ENCODE peak calls at places on chromosome 20, in ten cellular contexts. X is H9, B is pancreas, F is kidney epithelial cell, Q is fibroblast of lung, I is heart right ventricle, S is brain microvascular endothelial cell, O is colonic mucosa, G is endodermal cell, R is ascending aorta. D is an unnamed sample.
A peak's percentile ranks its signal among the peaks of the same experiment; 100 is the strongest.

GRCh38 chr20:51259455-51259854 is 236.5 kb upstream of the KCNG1 start:
- DNase-seq in X (no peak), B (no peak), F (no peak), Q (no peak), I (no peak), S (no peak), O (no peak), G (no peak), R (no peak), D (no peak)

GRCh38 chr20:54608039-54608745 is 132.8 kb downstream of the DOK5 start:
- DNase-seq in X (no peak), B (no peak), F (no peak), Q (no peak), I (no peak), S (no peak), O (no peak), G (no peak), R (no peak), D (no peak)

GRCh38 chr20:57106030-57106682 is 160.3 kb downstream of the BMP7 start:
- DNase-seq in X (no peak), B (no peak), F (no peak), Q (no peak), I (no peak), S (no peak), O (no peak), G (no peak), R (no peak), D (no peak)

GRCh38 chr20:14634666-14635065 is 297.3 kb upstream of the FLRT3 start:
- DNase-seq in X (no peak), B (no peak), F (no peak), Q (no peak), I (no peak), S (no peak), O (no peak), G (no peak), R (no peak), D (no peak)

GRCh38 chr20:45921618-45922189 is 9.7 kb upstream of the PLTP start:
- DNase-seq in X (no peak), B (no peak), F (no peak), Q (no peak), I (no peak), S (no peak), O (no peak), G (no peak), R (no peak), D (no peak)

GRCh38 chr20:38195041-38195504 is 30.0 kb upstream of the TGM2 start:
- DNase-seq in X (no peak), B (no peak), F (no peak), Q (no peak), I (no peak), S (no peak), O (no peak), G (peak; percentile 29), R (peak; percentile 37), D (no peak)

GRCh38 chr20:46388945-46389344 is 17.5 kb downstream of the ELMO2 start:
- DNase-seq in X (no peak), B (no peak), F (no peak), Q (no peak), I (no peak), S (no peak), O (no peak), G (no peak), R (no peak), D (no peak)

GRCh38 chr20:24990810-24991252 is 1.7 kb downstream of the APMAP start:
- DNase-seq in X (peak; percentile 17), B (no peak), F (no peak), Q (no peak), I (no peak), S (no peak), O (peak; percentile 15), G (peak; percentile 41), R (peak; percentile 50), D (no peak)

DNA sequence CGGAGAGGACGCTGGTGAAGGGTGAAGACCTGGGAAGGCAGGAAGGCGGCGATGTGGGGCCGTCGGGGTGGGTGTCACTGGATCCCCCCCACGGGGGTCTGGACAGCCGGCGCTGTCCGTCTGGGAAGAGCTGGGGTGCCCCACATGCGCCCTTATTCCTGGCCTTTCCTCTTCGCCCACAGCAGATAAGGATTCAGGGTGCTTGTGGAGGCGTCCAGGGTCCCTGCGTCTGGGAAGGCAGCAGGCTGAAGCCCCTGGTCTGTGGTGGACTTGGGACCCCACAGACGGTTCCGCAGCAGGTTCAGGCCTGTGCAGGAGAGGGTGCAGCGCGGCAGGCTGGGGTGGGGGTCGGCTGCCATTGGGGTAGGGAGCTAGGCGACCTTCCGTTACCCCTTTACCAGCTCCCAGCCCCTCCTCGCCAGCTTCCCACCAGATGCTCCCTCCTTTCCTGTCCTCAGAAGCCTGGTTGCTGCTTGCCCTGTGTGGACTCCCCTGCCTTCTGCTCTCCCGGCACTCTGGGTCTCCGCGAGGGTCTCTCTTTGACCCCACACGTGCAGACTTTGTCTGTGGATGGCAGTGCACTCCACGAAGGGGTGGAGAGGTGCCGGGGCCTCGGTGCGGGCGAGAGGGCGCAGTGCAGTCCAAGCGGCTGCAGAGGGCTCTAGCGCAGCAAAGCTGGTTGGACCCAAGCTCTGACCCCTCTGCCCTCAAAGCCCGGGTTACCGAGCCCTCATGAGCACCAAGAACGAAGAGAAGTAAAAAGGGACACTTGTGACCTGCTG is 2.1 kb upstream of the GATA5 start:
- DNase-seq in X (no peak), B (no peak), F (no peak), Q (no peak), I (no peak), S (no peak), O (no peak), G (peak; percentile 77), R (no peak), D (no peak)
- TF ChIP-seq CTCF in X (peak; percentile 43), B (no peak), F (peak; percentile 22), Q (no peak), I (no peak), S (no peak), O (no peak), G (peak; percentile 68), R (no peak), D (no peak)

DNA sequence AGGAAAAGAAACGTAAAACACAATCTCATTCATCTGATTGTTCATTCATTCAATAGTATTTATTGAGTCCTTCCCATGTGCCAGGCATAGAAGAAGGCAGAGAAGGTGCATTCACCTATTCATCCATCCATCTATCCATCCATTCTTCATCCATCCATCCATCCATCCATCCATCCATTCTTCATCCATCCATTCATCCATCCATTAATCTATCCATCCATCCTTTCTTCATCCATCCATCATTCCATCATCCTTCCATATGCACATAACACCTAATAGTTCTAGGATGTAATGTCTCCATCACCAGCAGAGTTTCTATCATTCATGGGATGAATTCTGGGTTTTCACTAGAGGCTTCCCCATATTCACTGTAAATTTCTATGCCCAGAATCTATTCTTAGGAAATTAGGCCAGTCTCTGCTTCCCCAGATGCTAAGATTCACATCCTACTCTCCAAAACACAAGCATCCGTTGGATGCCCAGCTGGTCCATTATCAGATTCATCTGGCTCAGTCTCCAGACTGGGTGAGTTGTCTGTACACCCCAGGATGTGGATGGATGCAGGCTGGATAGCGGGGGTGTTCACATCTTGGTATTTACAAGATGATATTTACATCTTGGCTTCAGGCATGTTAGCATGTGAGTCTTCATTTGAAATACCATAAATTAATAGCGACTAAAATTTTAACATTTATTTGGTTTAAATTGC is 517.7 kb upstream of the SULF2 start:
- DNase-seq in X (no peak), B (no peak), F (no peak), Q (no peak), I (no peak), S (no peak), O (no peak), G (no peak), R (no peak), D (no peak)
- TF ChIP-seq CTCF in X (no peak), B (no peak), F (no peak), Q (no peak), I (no peak), S (no peak), O (no peak), G (no peak), R (no peak), D (no peak)

GRCh38 chr20:9594284-9594875 is 80.0 kb downstream of the LAMP5 start:
- DNase-seq in X (no peak), B (no peak), F (no peak), Q (no peak), I (no peak), S (no peak), O (no peak), G (no peak), R (no peak), D (no peak)

GRCh38 chr20:9592419-9592818 is 78.0 kb downstream of the LAMP5 start:
- DNase-seq in X (no peak), B (no peak), F (no peak), Q (peak; percentile 5), I (no peak), S (no peak), O (no peak), G (no peak), R (no peak), D (no peak)

GRCh38 chr20:9602834-9603173 is 88.4 kb downstream of the LAMP5 start:
- DNase-seq in X (no peak), B (no peak), F (no peak), Q (no peak), I (no peak), S (no peak), O (no peak), G (no peak), R (no peak), D (no peak)

GRCh38 chr20:9600562-9600961 is 86.2 kb downstream of the LAMP5 start:
- DNase-seq in X (no peak), B (no peak), F (no peak), Q (no peak), I (no peak), S (no peak), O (no peak), G (peak; percentile 58), R (no peak), D (no peak)

DNA sequence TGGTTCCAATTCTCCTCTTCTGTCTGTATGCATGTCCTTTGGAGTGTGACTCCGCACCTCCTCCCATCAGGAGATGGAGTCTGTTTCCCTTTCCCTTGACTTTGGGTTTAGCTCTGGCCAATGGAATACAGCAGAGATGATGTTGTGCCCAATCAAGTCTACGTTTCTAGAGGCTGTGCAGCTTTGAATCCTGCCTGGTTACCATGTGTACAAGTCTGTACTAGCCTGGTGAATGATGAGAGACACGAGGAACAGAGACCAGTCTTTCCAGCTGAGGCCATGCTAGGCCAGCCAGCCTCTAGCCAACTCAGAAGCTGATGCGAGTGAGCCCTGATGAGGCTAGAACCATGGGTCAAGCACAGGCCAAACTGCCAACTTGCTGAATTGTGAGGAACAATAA is 83.2 kb downstream of the LAMP5 start:
- DNase-seq in X (no peak), B (no peak), F (no peak), Q (no peak), I (no peak), S (no peak), O (no peak), G (no peak), R (no peak), D (no peak)
- TF ChIP-seq CTCF in X (no peak), B (no peak), F (no peak), Q (no peak), I (no peak), S (no peak), O (no peak), G (no peak), R (no peak), D (no peak)

DNA sequence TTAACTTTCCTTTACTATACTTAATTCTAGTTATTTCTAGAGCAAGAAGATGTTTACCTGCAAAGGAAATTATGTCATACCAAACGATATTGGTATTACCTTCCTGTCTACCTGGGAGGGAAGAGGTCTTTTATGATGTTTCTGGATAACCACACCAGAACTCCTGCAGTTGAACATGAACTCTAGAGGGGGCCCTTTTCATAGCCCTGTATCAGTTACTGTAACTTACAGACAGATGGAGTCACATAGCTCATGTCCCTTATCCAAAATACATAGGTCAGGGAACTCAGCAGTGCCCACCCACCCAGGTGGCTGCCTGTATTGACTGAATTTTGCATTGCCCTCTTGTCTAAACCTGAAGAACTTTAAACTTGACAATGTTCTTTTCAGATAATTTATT is 35.1 kb upstream of the MYL9 start:
- DNase-seq in X (no peak), B (no peak), F (no peak), Q (peak; percentile 25), I (no peak), S (no peak), O (no peak), G (no peak), R (no peak), D (no peak)
- TF ChIP-seq CTCF in X (peak; percentile 58), B (no peak), F (peak; percentile 40), Q (peak; percentile 49), I (no peak), S (peak; percentile 57), O (no peak), G (peak; percentile 70), R (no peak), D (no peak)